ENCODE peak calls at places on chromosome 15, in ten cellular contexts. T, M, U, J, Z, A, F, E, Y and S are unnamed samples.

GRCh38 chr15:80419546-80419945 is 15.4 kb downstream of the ARNT2 start:
- DNase-seq in E (no peak), J (no peak), U (no peak), M (peak), Y (no peak), F (peak), Z (no peak), T (peak), A (no peak), S (no peak)

GRCh38 chr15:75451202-75451673 is 252 bp downstream of the SIN3A start:
- DNase-seq in Z (no peak), U (no peak), Y (no peak), M (no peak), F (no peak), J (no peak), E (no peak), T (no peak), A (no peak), S (no peak)

GRCh38 chr15:78314181-78314581 is 14.8 kb upstream of the SKIC8 start:
- DNase-seq in Z (no peak), M (no peak), Y (no peak), J (no peak), T (no peak), U (no peak), A (no peak), E (no peak), F (no peak), S (no peak)

GRCh38 chr15:46442196-46442595 is 807.4 kb downstream of the SQOR start:
- DNase-seq in Y (no peak), F (no peak), U (no peak), Z (no peak), M (no peak), A (no peak), T (peak), E (no peak), J (no peak), S (no peak)

GRCh38 chr15:70512772-70513362 is 250.5 kb downstream of the UACA start:
- DNase-seq in M (peak), E (no peak), U (peak), T (peak), Z (no peak), A (no peak), Y (no peak), F (peak), J (peak), S (peak)

GRCh38 chr15:90001062-90001682 is at the start of gene ZNF710:
- DNase-seq in A (peak), Z (peak), U (no peak), T (peak), F (peak), Y (peak), E (peak), M (peak), J (peak), S (peak)

GRCh38 chr15:56491110-56491722 is 26.3 kb upstream of the MNS1 start:
- DNase-seq in F (peak), J (peak), M (peak), Y (peak), U (no peak), Z (peak), E (peak), A (peak), T (peak), S (peak)

GRCh38 chr15:70566047-70566835 is 197.1 kb downstream of the UACA start:
- DNase-seq in J (no peak), A (peak), F (no peak), Y (no peak), U (no peak), T (peak), M (peak), E (no peak), Z (no peak), S (no peak)